ENCODE peak calls at places on chromosome 12, in eight cellular contexts. N, X, I, T, E, D, Q and A are unnamed samples.

GRCh38 chr12:116694653-116695463 is 43.0 kb downstream of the SPRING1 start:
- DNase-seq in N (peak), X (no peak), I (no peak), T (no peak), E (no peak), D (no peak), Q (no peak), A (no peak)

GRCh38 chr12:49703647-49704137 is 3.5 kb downstream of the FMNL3 start:
- DNase-seq in N (peak), X (no peak), I (no peak), T (peak), E (no peak), D (no peak), Q (peak), A (no peak)

GRCh38 chr12:16939871-16940306 is 333.9 kb upstream of the LMO3 start:
- DNase-seq in N (peak), X (peak), I (no peak), T (peak), E (peak), D (peak), Q (peak), A (peak)

GRCh38 chr12:32198555-32198954 is 91.9 kb downstream of the BICD1 start:
- DNase-seq in N (no peak), X (no peak), I (no peak), T (no peak), E (no peak), D (no peak), Q (peak), A (no peak)

GRCh38 chr12:65720739-65721138 is 103.5 kb upstream of the HMGA2 start:
- DNase-seq in N (no peak), X (no peak), I (peak), T (no peak), E (no peak), D (no peak), Q (peak), A (no peak)

GRCh38 chr12:124415064-124415463 is 120.2 kb downstream of the RFLNA start:
- DNase-seq in N (no peak), X (no peak), I (no peak), T (no peak), E (no peak), D (no peak), Q (no peak), A (no peak)

GRCh38 chr12:16611146-16611545 is 5.2 kb upstream of the LMO3 start:
- DNase-seq in N (no peak), X (peak), I (no peak), T (no peak), E (no peak), D (no peak), Q (no peak), A (no peak)

GRCh38 chr12:113418213-113418879 is 3.8 kb upstream of the SDSL start:
- DNase-seq in N (no peak), X (peak), I (no peak), T (no peak), E (no peak), D (no peak), Q (peak), A (no peak)

GRCh38 chr12:96053476-96054261 is 18.3 kb upstream of the LTA4H start:
- DNase-seq in N (no peak), X (no peak), I (no peak), T (no peak), E (no peak), D (no peak), Q (peak), A (no peak)

GRCh38 chr12:22653075-22653474 is 28.1 kb downstream of the ETNK1 start:
- DNase-seq in N (no peak), X (no peak), I (peak), T (no peak), E (no peak), D (no peak), Q (no peak), A (no peak)

GRCh38 chr12:122855985-122856831 is 21.0 kb downstream of the HIP1R start:
- DNase-seq in N (no peak), X (no peak), I (no peak), T (no peak), E (no peak), D (no peak), Q (no peak), A (no peak)

GRCh38 chr12:50017047-50017446 is 8.2 kb downstream of the RACGAP1 start:
- DNase-seq in N (peak), X (peak), I (peak), T (no peak), E (peak), D (no peak), Q (peak), A (no peak)

GRCh38 chr12:106696861-106697417 is 77.5 kb upstream of the RIC8B start:
- DNase-seq in N (no peak), X (no peak), I (no peak), T (peak), E (no peak), D (no peak), Q (no peak), A (no peak)

GRCh38 chr12:129028824-129029223 is 175.5 kb downstream of the GLT1D1 start:
- DNase-seq in N (no peak), X (no peak), I (no peak), T (no peak), E (no peak), D (no peak), Q (no peak), A (no peak)

GRCh38 chr12:203462-204260 is 10.3 kb downstream of the SLC6A12 start:
- DNase-seq in N (peak), X (peak), I (no peak), T (no peak), E (no peak), D (peak), Q (no peak), A (no peak)

GRCh38 chr12:1606021-1606622 is 11.7 kb upstream of the FBXL14 start:
- DNase-seq in N (peak), X (peak), I (peak), T (peak), E (peak), D (peak), Q (peak), A (no peak)